ENCODE peak calls at places on chromosome 5, in seven cellular contexts. N is SK-N-SH, A is HepG2, H is GM12878, J is H1, C is K562, I is GM12891. S is an unnamed sample.
A peak's percentile ranks its signal among the peaks of the same experiment; 100 is the strongest.

GRCh38 chr5:176780071-176780850 is 30.1 kb upstream of the UNC5A start:
- DNase-seq in N (no peak), A (no peak), H (no peak), J (no peak), C (no peak), I (no peak), S (no peak)

GRCh38 chr5:131466171-131466766 is 168.8 kb downstream of the RAPGEF6 start:
- DNase-seq in N (no peak), A (no peak), H (no peak), J (no peak), C (no peak), I (no peak), S (no peak)

GRCh38 chr5:542693-543311 is 18.6 kb upstream of the SLC9A3 start:
- DNase-seq in N (no peak), A (no peak), H (no peak), J (no peak), C (no peak), I (no peak), S (no peak)

GRCh38 chr5:179549973-179550510 is 312 bp upstream of the RUFY1 start:
- DNase-seq in N (peak; percentile 59), A (peak; percentile 44), H (peak; percentile 19), J (no peak), C (no peak), I (no peak), S (no peak)

GRCh38 chr5:127968998-127969397 is 114.6 kb upstream of the SLC12A2 start:
- DNase-seq in N (no peak), A (no peak), H (no peak), J (no peak), C (no peak), I (no peak), S (no peak)

GRCh38 chr5:107284822-107285510 is 385.8 kb downstream of the EFNA5 start:
- DNase-seq in N (no peak), A (no peak), H (no peak), J (no peak), C (no peak), I (no peak), S (no peak)

GRCh38 chr5:27266184-27266583 is 227.8 kb upstream of the CDH9 start:
- DNase-seq in N (no peak), A (no peak), H (no peak), J (no peak), C (no peak), I (no peak), S (no peak)

GRCh38 chr5:402615-403359 is 40.2 kb upstream of the EXOC3 start:
- DNase-seq in N (no peak), A (no peak), H (peak; percentile 91), J (no peak), C (no peak), I (peak; percentile 56), S (peak; percentile 55)

GRCh38 chr5:143086851-143087637 is 316.4 kb downstream of the NR3C1 start:
- DNase-seq in N (no peak), A (peak; percentile 17), H (no peak), J (no peak), C (no peak), I (no peak), S (no peak)

GRCh38 chr5:158049459-158049858 is 190.5 kb upstream of the CLINT1 start:
- DNase-seq in N (no peak), A (no peak), H (no peak), J (no peak), C (no peak), I (no peak), S (no peak)

GRCh38 chr5:111583761-111584203 is 71.4 kb upstream of the STARD4 start:
- DNase-seq in N (no peak), A (no peak), H (no peak), J (no peak), C (no peak), I (no peak), S (no peak)

GRCh38 chr5:94658272-94658671 is 39.8 kb downstream of the SLF1 start:
- DNase-seq in N (no peak), A (no peak), H (no peak), J (no peak), C (no peak), I (no peak), S (no peak)

GRCh38 chr5:116553366-116553765 is 21.3 kb downstream of the SEMA6A start:
- DNase-seq in N (no peak), A (no peak), H (no peak), J (no peak), C (no peak), I (no peak), S (no peak)

GRCh38 chr5:153745778-153746420 is 255.4 kb downstream of the GRIA1 start:
- DNase-seq in N (no peak), A (no peak), H (no peak), J (no peak), C (peak; percentile 31), I (no peak), S (no peak)

GRCh38 chr5:57410374-57411320 is 72.0 kb downstream of the ACTBL2 start:
- DNase-seq in N (no peak), A (no peak), H (no peak), J (no peak), C (no peak), I (no peak), S (no peak)

GRCh38 chr5:64690417-64691151 is at the start of gene SHISAL2B:
- DNase-seq in N (peak; percentile 55), A (no peak), H (no peak), J (no peak), C (no peak), I (peak; percentile 37), S (peak; percentile 21)

GRCh38 chr5:59837071-59837470 is 56.5 kb downstream of the PDE4D start:
- DNase-seq in N (no peak), A (no peak), H (no peak), J (no peak), C (no peak), I (no peak), S (no peak)

GRCh38 chr5:66757219-66757833 is 161.1 kb downstream of the MAST4 start:
- DNase-seq in N (peak; percentile 50), A (peak; percentile 20), H (no peak), J (no peak), C (peak; percentile 9), I (no peak), S (no peak)

GRCh38 chr5:119328753-119329602 is 26.8 kb upstream of the TNFAIP8 start:
- DNase-seq in N (no peak), A (no peak), H (no peak), J (no peak), C (no peak), I (no peak), S (no peak)
- TF ChIP-seq TAF1 in N (no peak), A (no peak), H (no peak), J (no peak), C (no peak), I (no peak), S (no peak)

DNA sequence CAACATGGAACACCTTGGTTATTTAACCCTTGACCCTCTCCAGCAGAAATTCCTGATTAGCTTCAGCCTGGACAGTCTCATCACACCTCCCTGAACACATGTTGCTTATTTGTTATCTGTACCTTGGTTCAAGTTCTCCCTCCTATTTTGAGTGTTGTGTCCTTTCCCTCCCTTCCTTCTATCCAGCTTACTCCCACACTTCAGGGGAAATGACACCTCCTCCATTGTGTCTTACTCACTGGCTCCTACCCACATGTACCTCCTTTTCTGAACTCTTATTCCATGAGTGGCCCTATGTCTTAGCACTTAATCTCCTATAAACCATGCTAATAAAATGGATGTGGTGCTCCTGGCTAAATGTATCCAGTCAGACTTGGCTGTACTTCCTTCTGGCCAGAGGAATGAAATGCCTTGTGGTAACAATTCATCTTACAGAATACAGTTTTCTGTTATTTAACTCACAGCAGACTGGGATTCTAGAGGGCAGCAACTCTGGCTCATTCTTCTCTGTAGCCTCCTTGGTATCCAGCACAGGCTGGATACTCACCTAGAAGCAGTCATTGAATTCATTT is 11.2 kb downstream of the LIX1 start:
- DNase-seq in N (no peak), A (no peak), H (no peak), J (no peak), C (no peak), I (no peak), S (no peak)
- TF ChIP-seq POLR2AphosphoS5 in N (no peak), A (no peak), H (no peak), J (no peak), C (no peak), I (no peak), S (no peak)

DNA sequence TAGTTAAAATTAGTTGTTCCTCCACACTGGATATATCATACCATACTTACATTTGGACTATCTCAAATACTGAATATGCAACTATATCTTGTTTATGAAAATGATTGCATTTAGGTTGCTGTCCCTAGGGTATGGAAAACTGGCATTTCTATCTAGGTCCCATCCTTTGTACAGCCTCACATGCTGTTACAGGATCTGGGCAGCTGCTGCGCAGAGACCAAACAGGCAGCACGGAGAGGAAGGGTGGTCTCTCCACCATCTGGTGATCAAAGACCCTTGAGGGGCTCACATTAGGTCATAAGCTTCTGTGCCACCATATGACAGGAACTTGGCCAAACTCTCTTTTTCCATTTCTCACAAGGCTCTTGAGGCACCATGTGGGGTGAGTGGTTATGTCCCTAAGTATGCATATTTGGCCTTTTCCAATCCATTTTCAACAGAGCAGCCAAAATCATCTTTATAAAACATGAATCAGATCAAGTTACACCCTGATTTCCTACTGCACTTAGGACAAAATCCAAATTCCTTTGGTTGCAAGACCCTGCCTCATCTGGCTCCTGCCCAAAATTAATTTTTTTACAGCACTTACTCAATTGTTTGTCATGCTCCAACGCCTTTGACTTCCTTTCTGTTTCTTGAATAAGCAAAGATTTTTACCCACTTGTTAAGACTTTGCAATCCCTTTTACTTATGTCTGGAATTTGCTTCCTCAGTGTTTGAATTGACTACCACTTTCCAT is 729.9 kb downstream of the MAT2B start:
- DNase-seq in N (no peak), A (no peak), H (no peak), J (no peak), C (no peak), I (no peak), S (no peak)
- TF ChIP-seq TAF1 in N (no peak), A (no peak), H (no peak), J (no peak), C (no peak), I (no peak), S (no peak)

GRCh38 chr5:164355267-164355830 is 849.9 kb downstream of the MAT2B start:
- DNase-seq in N (no peak), A (no peak), H (no peak), J (no peak), C (no peak), I (no peak), S (no peak)

GRCh38 chr5:164354138-164354751 is 848.8 kb downstream of the MAT2B start:
- DNase-seq in N (no peak), A (no peak), H (no peak), J (no peak), C (peak; percentile 23), I (no peak), S (no peak)

GRCh38 chr5:164358531-164359259 is 853.3 kb downstream of the MAT2B start:
- DNase-seq in N (no peak), A (no peak), H (no peak), J (no peak), C (peak; percentile 40), I (no peak), S (no peak)

GRCh38 chr5:164357405-164358033 is 852.1 kb downstream of the MAT2B start:
- DNase-seq in N (no peak), A (no peak), H (no peak), J (no peak), C (no peak), I (no peak), S (no peak)

DNA sequence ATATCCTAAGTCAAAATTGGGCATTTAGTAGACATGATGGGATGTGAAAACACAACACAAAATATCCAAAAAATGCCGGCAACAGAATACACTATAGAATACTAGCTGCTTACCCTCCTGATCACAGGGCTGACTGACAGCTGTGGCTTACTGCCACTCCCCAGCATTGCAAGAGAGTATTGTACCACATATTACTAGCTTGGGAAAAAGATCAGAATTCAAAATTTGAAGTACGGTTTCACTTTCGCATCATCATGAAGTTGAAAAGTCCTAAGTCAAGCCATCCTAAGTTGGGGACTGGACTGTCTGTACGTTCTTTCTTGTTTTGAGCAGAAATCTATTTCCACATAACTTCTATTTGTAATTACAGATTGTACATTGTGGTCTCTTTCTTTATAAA is 851.4 kb downstream of the MAT2B start:
- DNase-seq in N (no peak), A (no peak), H (no peak), J (no peak), C (no peak), I (no peak), S (no peak)
- TF ChIP-seq POLR2AphosphoS5 in N (no peak), A (no peak), H (no peak), J (no peak), C (no peak), I (no peak), S (no peak)